ENCODE peak calls at places on chromosomes 5 and 9, in five cellular contexts. V is PC-9, Q is H9, C is lower lobe of right lung, D is HCT116. S is an unnamed sample.

GRCh38 chr9:123089790-123090189 is 56.3 kb downstream of the GPR21 start:
- DNase-seq in V (no peak), C (no peak), Q (no peak), D (no peak), S (no peak)

GRCh38 chr9:137233143-137233980 is 2.7 kb downstream of the SLC34A3 start:
- DNase-seq in C (no peak), D (no peak), V (no peak), Q (no peak), S (no peak)

GRCh38 chr9:463455-464125 is 248.9 kb downstream of the DOCK8 start:
- DNase-seq in V (peak; percentile 53), Q (no peak), C (no peak), D (no peak), S (no peak)

GRCh38 chr9:69822091-69822750 is 1.6 kb downstream of the CFAP95 start:
- DNase-seq in V (no peak), D (no peak), C (no peak), Q (no peak), S (no peak)

GRCh38 chr9:112867275-112867991 is 23.2 kb downstream of the SLC46A2 start:
- DNase-seq in V (peak; percentile 82), D (peak; percentile 75), Q (peak; percentile 73), C (peak; percentile 54), S (no peak)

GRCh38 chr9:75914002-75914401 is 23.5 kb downstream of the PCSK5 start:
- DNase-seq in V (no peak), Q (no peak), C (no peak), D (no peak), S (no peak)

GRCh38 chr5:143874312-143874711 is 62.4 kb downstream of the HMHB1 start:
- DNase-seq in V (no peak), D (no peak), Q (no peak), C (no peak), S (no peak)

GRCh38 chr5:109876941-109877669 is 187.4 kb downstream of the MAN2A1 start:
- DNase-seq in V (peak; percentile 38), C (no peak), Q (no peak), D (no peak), S (no peak)

GRCh38 chr5:149782018-149782899 is 52.1 kb downstream of the PPARGC1B start:
- DNase-seq in V (no peak), Q (no peak), C (no peak), D (no peak), S (no peak)

GRCh38 chr5:118825226-118825625 is 163.1 kb downstream of the DTWD2 start:
- DNase-seq in V (no peak), C (no peak), Q (no peak), D (no peak), S (no peak)

GRCh38 chr5:107864793-107865192 is 194.1 kb upstream of the EFNA5 start:
- DNase-seq in Q (no peak), V (no peak), C (no peak), D (no peak), S (no peak)

GRCh38 chr5:9105851-9106250 is 440.0 kb downstream of the SEMA5A start:
- DNase-seq in V (no peak), C (no peak), Q (no peak), D (no peak), S (no peak)

GRCh38 chr5:7855611-7856010 is 4.7 kb upstream of the CFAP90 start:
- DNase-seq in D (no peak), Q (no peak), C (no peak), V (no peak), S (no peak)

GRCh38 chr5:79795764-79796398 is 106.2 kb downstream of the CMYA5 start:
- DNase-seq in V (no peak), C (no peak), D (no peak), Q (no peak), S (no peak)

GRCh38 chr5:27403248-27403882 is 365.0 kb upstream of the CDH9 start:
- DNase-seq in Q (no peak), D (no peak), C (no peak), V (no peak), S (no peak)

GRCh38 chr9:35673132-35673997 is at the start of gene CA9:
- DNase-seq in Q (no peak), D (no peak), C (no peak), V (peak; percentile 43), S (no peak)

GRCh38 chr5:39140558-39141168 is 66.5 kb upstream of the RICTOR start:
- DNase-seq in Q (no peak), D (no peak), V (no peak), C (no peak), S (no peak)

GRCh38 chr9:108400267-108400666 is 455.5 kb downstream of the ACTL7B start:
- DNase-seq in D (no peak), V (no peak), C (no peak), Q (no peak), S (no peak)

GRCh38 chr5:122297587-122298298 is 14.3 kb upstream of the SNCAIP start:
- DNase-seq in C (no peak), D (no peak), V (no peak), Q (no peak), S (no peak)

GRCh38 chr5:122300374-122300773 is 11.7 kb upstream of the SNCAIP start:
- DNase-seq in C (no peak), V (no peak), Q (no peak), D (no peak), S (no peak)

GRCh38 chr5:122292357-122292756 is 19.7 kb upstream of the SNCAIP start:
- DNase-seq in D (no peak), V (no peak), Q (no peak), C (no peak), S (no peak)

GRCh38 chr5:122291000-122291592 is 20.9 kb upstream of the SNCAIP start:
- DNase-seq in V (no peak), C (no peak), D (no peak), Q (peak; percentile 45), S (no peak)

GRCh38 chr5:122295138-122295537 is 16.9 kb upstream of the SNCAIP start:
- DNase-seq in D (peak; percentile 18), V (no peak), C (no peak), Q (peak; percentile 52), S (no peak)
- TF ChIP-seq CTCF in D (peak; percentile 40), V (no peak), C (peak; percentile 29), Q (peak; percentile 69), S (no peak)

GRCh38 chr9:12085401-12085800 is 607.8 kb upstream of the TYRP1 start:
- DNase-seq in Q (no peak), C (no peak), V (no peak), D (no peak), S (no peak)
- H3K27me3 ChIP-seq in Q (no peaks in the 10 kb centered on the region), C (no peaks in the 10 kb centered on the region), V (no peaks in the 10 kb centered on the region), D (no peaks in the 10 kb centered on the region), S (no peaks in the 10 kb centered on the region)

GRCh38 chr9:131546336-131547084 is 1.2 kb downstream of the PRRT1B start:
- DNase-seq in C (no peak), V (peak; percentile 51), Q (no peak), D (no peak), S (no peak)
- TF ChIP-seq CTCF in C (no peak), V (no peak), Q (no peak), D (no peak), S (no peak)

GRCh38 chr5:68778467-68778866 is 315.3 kb upstream of the SLC30A5 start:
- DNase-seq in C (no peak), D (no peak), Q (no peak), V (no peak), S (no peak)

GRCh38 chr5:68777145-68777544 is 316.7 kb upstream of the SLC30A5 start:
- DNase-seq in C (no peak), V (no peak), Q (no peak), D (no peak), S (no peak)

DNA sequence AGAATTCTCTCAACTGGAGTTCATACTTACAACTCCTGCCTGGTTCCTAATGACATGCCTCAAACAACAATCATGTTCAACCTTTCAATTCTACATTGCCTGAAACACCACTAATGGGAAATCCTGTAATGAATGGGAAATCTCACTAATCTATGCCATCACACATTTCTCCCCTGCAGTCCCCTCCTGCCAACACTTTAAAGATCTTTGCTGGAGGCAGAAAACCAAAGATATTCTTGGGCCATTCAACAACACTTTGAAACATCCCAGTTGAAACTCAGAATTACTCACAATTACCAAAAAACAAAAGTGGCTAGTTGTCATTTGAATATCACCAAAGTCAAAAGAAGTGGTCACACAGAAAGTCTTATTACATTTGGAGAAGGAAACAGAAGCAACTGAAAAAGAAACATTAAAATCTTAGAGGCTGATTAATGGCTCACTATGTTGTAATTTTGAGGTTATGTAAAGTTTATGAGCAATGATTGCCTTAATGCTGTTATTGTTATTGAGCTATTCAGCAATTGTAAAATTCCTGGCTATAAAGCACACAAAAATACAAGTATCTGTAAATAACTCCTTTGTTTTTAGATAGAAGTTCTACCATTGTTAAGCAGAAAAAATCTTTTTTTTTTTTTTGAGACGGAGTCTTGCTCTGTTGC is 313.4 kb upstream of the SLC30A5 start:
- DNase-seq in V (no peak), C (no peak), D (no peak), Q (no peak), S (no peak)
- H3K27me3 ChIP-seq in V (no peaks in the 10 kb centered on the region), C (no peaks in the 10 kb centered on the region), D (no peaks in the 10 kb centered on the region), Q (no peaks in the 10 kb centered on the region), S (no peaks in the 10 kb centered on the region)

S was measured in ascending aorta.